ENCODE peak calls at places on chromosomes 7 and 10, in six cellular contexts. D, M, O, U, I and G are unnamed samples.

GRCh38 chr10:84177541-84178386 is 4.2 kb downstream of the GPR15LG start:
- DNase-seq in D (no peak), M (no peak), O (no peak), U (no peak), I (no peak), G (no peak)

GRCh38 chr10:117546630-117547300 is 4.2 kb downstream of the EMX2 start:
- DNase-seq in D (no peak), M (no peak), O (no peak), U (no peak), I (no peak), G (no peak)

GRCh38 chr7:151451156-151451555 is 11.2 kb upstream of the CRYGN start:
- DNase-seq in D (no peak), M (no peak), O (peak), U (no peak), I (no peak), G (no peak)

GRCh38 chr7:93036807-93037206 is 81.0 kb downstream of the SAMD9 start:
- DNase-seq in D (no peak), M (no peak), O (no peak), U (no peak), I (no peak), G (no peak)

GRCh38 chr10:79300711-79301110 is 46.6 kb upstream of the PPIF start:
- DNase-seq in D (no peak), M (no peak), O (no peak), U (no peak), I (no peak), G (no peak)

GRCh38 chr10:23439920-23440875 is 1.3 kb downstream of the OTUD1 start:
- DNase-seq in D (peak), M (peak), O (peak), U (peak), I (peak), G (peak)

GRCh38 chr7:61111-61510 is 131.3 kb upstream of the FAM20C start:
- DNase-seq in D (no peak), M (no peak), O (no peak), U (peak), I (no peak), G (no peak)

GRCh38 chr10:50917486-50917885 is 32.1 kb upstream of the A1CF start:
- DNase-seq in D (peak), M (no peak), O (no peak), U (no peak), I (peak), G (peak)

GRCh38 chr7:100705341-100705752 is 574 bp upstream of the POP7 start:
- DNase-seq in D (peak), M (peak), O (peak), U (peak), I (peak), G (peak)

GRCh38 chr10:6179078-6179477 is 23.7 kb upstream of the PFKFB3 start:
- DNase-seq in D (peak), M (no peak), O (no peak), U (no peak), I (no peak), G (no peak)

GRCh38 chr10:124380256-124380995 is 38.3 kb downstream of the OAT start:
- DNase-seq in D (no peak), M (no peak), O (no peak), U (no peak), I (no peak), G (no peak)

GRCh38 chr7:101567231-101567630 is 61.9 kb downstream of the MYL10 start:
- DNase-seq in D (no peak), M (no peak), O (no peak), U (no peak), I (no peak), G (no peak)

GRCh38 chr7:29976265-29976664 is 13.3 kb downstream of the SCRN1 start:
- DNase-seq in D (peak), M (no peak), O (no peak), U (no peak), I (peak), G (no peak)

GRCh38 chr7:127582361-127582760 is 3.0 kb downstream of the GCC1 start:
- DNase-seq in D (peak), M (no peak), O (peak), U (peak), I (no peak), G (no peak)

GRCh38 chr7:103637726-103638125 is 191.7 kb upstream of the SLC26A5 start:
- DNase-seq in D (peak), M (no peak), O (no peak), U (no peak), I (peak), G (no peak)

GRCh38 chr10:36670616-36671402 is 454.6 kb upstream of the ANKRD30A start:
- DNase-seq in D (peak), M (no peak), O (no peak), U (no peak), I (peak), G (peak)

GRCh38 chr7:44867073-44867990 is 18.0 kb downstream of the PURB start:
- DNase-seq in D (peak), M (no peak), O (no peak), U (no peak), I (peak), G (peak)

GRCh38 chr10:27349987-27350386 is 109.4 kb upstream of the ACBD5 start:
- DNase-seq in D (no peak), M (no peak), O (no peak), U (no peak), I (no peak), G (no peak)

GRCh38 chr7:129401968-129402860 is 32.0 kb upstream of the STRIP2 start:
- DNase-seq in D (no peak), M (no peak), O (no peak), U (no peak), I (no peak), G (no peak)

GRCh38 chr7:30618961-30619360 is 24.3 kb downstream of the GARS1 start:
- DNase-seq in D (no peak), M (no peak), O (no peak), U (no peak), I (no peak), G (no peak)

GRCh38 chr10:91745086-91745831 is 53.0 kb upstream of the TNKS2 start:
- DNase-seq in D (peak), M (peak), O (no peak), U (peak), I (no peak), G (no peak)

GRCh38 chr10:49611815-49612512 is 1.9 kb downstream of the SLC18A3 start:
- DNase-seq in D (no peak), M (no peak), O (peak), U (no peak), I (no peak), G (no peak)

GRCh38 chr10:124913167-124913566 is 28.8 kb upstream of the ZRANB1 start:
- DNase-seq in D (no peak), M (no peak), O (no peak), U (no peak), I (no peak), G (no peak)

GRCh38 chr7:682810-683209 is 43.7 kb upstream of the DNAAF5 start:
- DNase-seq in D (no peak), M (no peak), O (peak), U (no peak), I (no peak), G (no peak)

GRCh38 chr10:104253106-104253505 is 1.6 kb upstream of the GSTO1 start:
- DNase-seq in D (no peak), M (no peak), O (no peak), U (no peak), I (no peak), G (no peak)

GRCh38 chr7:137081694-137082093 is 213.2 kb downstream of the CHRM2 start:
- DNase-seq in D (peak), M (no peak), O (peak), U (peak), I (peak), G (peak)

GRCh38 chr10:17229016-17229716 is 1.1 kb downstream of the VIM start:
- DNase-seq in D (peak), M (no peak), O (peak), U (peak), I (peak), G (peak)

GRCh38 chr10:110739811-110740271 is 95.7 kb downstream of the RBM20 start:
- DNase-seq in D (no peak), M (no peak), O (peak), U (no peak), I (no peak), G (no peak)

GRCh38 chr10:5625992-5626777 is 40.2 kb downstream of the ASB13 start:
- DNase-seq in D (no peak), M (no peak), O (no peak), U (peak), I (no peak), G (no peak)

GRCh38 chr10:132835848-132836233 is 49.9 kb upstream of the NKX6-2 start:
- DNase-seq in D (no peak), M (no peak), O (no peak), U (no peak), I (no peak), G (no peak)

GRCh38 chr10:71729023-71729649 is 9.6 kb upstream of the C10orf105 start:
- DNase-seq in D (no peak), M (no peak), O (no peak), U (peak), I (no peak), G (peak)

GRCh38 chr7:155324012-155324917 is 26.6 kb downstream of the INSIG1 start:
- DNase-seq in D (no peak), M (no peak), O (no peak), U (no peak), I (no peak), G (no peak)

GRCh38 chr7:30206942-30207341 is 72.2 kb downstream of the MTURN start:
- DNase-seq in D (no peak), M (no peak), O (no peak), U (no peak), I (no peak), G (no peak)

GRCh38 chr7:149477494-149478443 is 16.9 kb upstream of the ZNF777 start:
- DNase-seq in D (no peak), M (no peak), O (no peak), U (no peak), I (no peak), G (no peak)
- TF ChIP-seq CTCF in D (no peak), M (no peak), O (no peak), U (no peak), I (no peak), G (no peak)

GRCh38 chr7:110246118-110246517 is 844.8 kb upstream of the LRRN3 start:
- DNase-seq in D (no peak), M (no peak), O (no peak), U (no peak), I (no peak), G (no peak)
- TF ChIP-seq CTCF in D (no peak), M (no peak), O (no peak), U (no peak), I (no peak), G (no peak)

DNA sequence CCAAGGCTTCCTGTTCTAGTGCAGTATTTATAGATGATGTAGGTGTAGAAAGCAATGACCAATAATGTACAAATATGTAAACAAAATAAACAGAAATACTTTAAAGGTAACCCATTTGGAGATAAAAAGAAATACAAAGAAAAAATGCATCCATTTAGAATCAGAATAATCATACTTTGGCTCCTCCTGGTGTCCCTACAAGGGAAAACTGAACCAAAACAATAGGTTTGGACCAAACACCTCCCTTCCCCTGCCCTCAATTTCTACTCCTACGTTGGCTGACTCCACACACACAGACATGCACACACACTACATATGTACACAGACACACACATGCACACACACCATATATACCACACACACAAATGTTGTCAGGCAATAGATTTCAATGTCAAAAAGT is 36.0 kb downstream of the C10orf143 start:
- DNase-seq in D (no peak), M (no peak), O (no peak), U (no peak), I (no peak), G (no peak)
- TF ChIP-seq CTCF in D (no peak), M (no peak), O (no peak), U (no peak), I (no peak), G (peak)

DNA sequence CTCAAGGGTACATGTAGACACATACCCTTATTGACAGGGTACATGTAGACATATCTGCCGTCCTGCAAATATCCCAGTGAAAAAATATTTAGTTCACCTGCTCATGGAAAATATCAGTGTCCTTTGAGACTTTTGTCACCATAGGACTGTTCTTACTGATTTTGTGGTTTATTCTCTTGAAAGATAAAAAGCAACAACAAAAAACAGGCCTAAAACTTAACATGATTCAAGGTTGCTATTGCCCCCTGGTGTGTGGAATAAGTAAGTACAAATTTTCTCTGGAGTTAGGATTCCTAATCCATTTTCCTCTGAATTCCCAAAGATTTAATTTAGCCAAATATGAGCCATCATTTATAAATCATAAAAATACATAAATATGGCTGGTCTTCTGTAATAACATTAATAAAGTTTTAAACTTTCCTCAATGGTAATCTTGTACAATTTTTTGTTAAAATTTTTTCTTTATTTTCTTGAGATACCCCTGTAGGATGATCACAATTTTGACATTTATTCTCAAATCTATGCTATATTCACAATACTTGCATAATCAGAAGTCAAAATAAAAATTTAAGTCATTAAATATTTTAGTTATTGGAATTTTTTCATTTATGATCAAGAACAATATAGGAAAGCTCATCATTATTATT is 741.4 kb upstream of the POT1 start:
- DNase-seq in D (peak), M (no peak), O (no peak), U (no peak), I (no peak), G (no peak)
- TF ChIP-seq CTCF in D (no peak), M (peak), O (no peak), U (peak), I (peak), G (no peak)

GRCh38 chr7:82039621-82040020 is 269.8 kb upstream of the HGF start:
- DNase-seq in D (no peak), M (no peak), O (no peak), U (no peak), I (no peak), G (no peak)

GRCh38 chr7:82049442-82049841 is 279.6 kb upstream of the HGF start:
- DNase-seq in D (peak), M (no peak), O (no peak), U (no peak), I (peak), G (no peak)

GRCh38 chr7:82050134-82050533 is 280.3 kb upstream of the HGF start:
- DNase-seq in D (peak), M (no peak), O (no peak), U (no peak), I (peak), G (peak)

GRCh38 chr7:82044497-82045080 is 274.7 kb upstream of the HGF start:
- DNase-seq in D (peak), M (no peak), O (no peak), U (peak), I (peak), G (peak)
- TF ChIP-seq CTCF in D (peak), M (peak), O (peak), U (peak), I (peak), G (peak)